ENCODE peak calls at places on chromosomes 16 and 17, in five cellular contexts. Q is HL-60, O is spleen, G is lower leg skin, M is Daoy. B is an unnamed sample.
A peak's percentile ranks its signal among the peaks of the same experiment; 100 is the strongest.

GRCh38 chr17:43591750-43592562 is 45.8 kb upstream of the ETV4 start:
- DNase-seq in Q (no peak), M (peak; percentile 95), G (peak; percentile 67), O (no peak), B (peak; percentile 68)

GRCh38 chr16:14063618-14064581 is 7.2 kb upstream of the MRTFB start:
- DNase-seq in Q (no peak), G (no peak), M (no peak), O (no peak), B (no peak)

GRCh38 chr16:90008708-90009145 is 10.5 kb downstream of the DBNDD1 start:
- DNase-seq in O (peak; percentile 92), G (no peak), Q (peak; percentile 64), M (peak; percentile 55), B (no peak)

GRCh38 chr17:15883617-15884111 is 61.3 kb upstream of the ADORA2B start:
- DNase-seq in O (no peak), M (peak; percentile 77), G (no peak), Q (peak; percentile 41), B (no peak)

GRCh38 chr17:83171661-83172060 is 92.3 kb downstream of the METRNL start:
- DNase-seq in Q (no peak), G (peak; percentile 15), M (peak; percentile 49), O (no peak), B (peak; percentile 18)

GRCh38 chr17:15271731-15272130 is 6.6 kb upstream of the PMP22 start:
- DNase-seq in O (no peak), Q (no peak), M (no peak), G (no peak), B (no peak)

GRCh38 chr17:74444406-74444805 is 12.5 kb downstream of the GPRC5C start:
- DNase-seq in Q (no peak), M (no peak), G (peak; percentile 59), O (no peak), B (no peak)

GRCh38 chr16:2824626-2825025 is 5.5 kb upstream of the ZG16B start:
- DNase-seq in O (peak; percentile 36), Q (no peak), G (no peak), M (no peak), B (no peak)

GRCh38 chr16:24124291-24124690 is 131.8 kb upstream of the CACNG3 start:
- DNase-seq in M (no peak), G (no peak), O (no peak), Q (no peak), B (no peak)

GRCh38 chr17:80263253-80264047 is 2.8 kb downstream of the RNF213 start:
- DNase-seq in O (peak; percentile 94), Q (peak; percentile 54), M (peak; percentile 78), G (peak; percentile 89), B (peak; percentile 91)

GRCh38 chr17:72270530-72270929 is 149.7 kb downstream of the SOX9 start:
- DNase-seq in O (no peak), G (peak; percentile 29), M (peak; percentile 41), Q (no peak), B (peak; percentile 70)